ENCODE peak calls at places on chromosomes 11 and 22, in seven cellular contexts. F is T-helper 9 cell, K is HFF-Myc, D is dorsolateral prefrontal cortex, P is SJSA1, H is AML-193, Z is NCI-H1930. Y is an unnamed sample.
A peak's percentile ranks its signal among the peaks of the same experiment; 100 is the strongest.

GRCh38 chr11:68067991-68068390 is 29.2 kb downstream of the TCIRG1 start:
- DNase-seq in Z (no peak), P (peak; percentile 34), F (no peak), D (no peak), K (no peak), H (no peak), Y (no peak)

GRCh38 chr11:127385071-127385470 is 384.5 kb upstream of the KIRREL3 start:
- DNase-seq in H (no peak), D (no peak), F (no peak), P (no peak), Z (no peak), K (no peak), Y (no peak)

GRCh38 chr11:35003658-35004057 is 87.2 kb downstream of the PDHX start:
- DNase-seq in Z (no peak), K (no peak), H (no peak), F (no peak), P (no peak), D (no peak), Y (no peak)

GRCh38 chr11:63488789-63489188 is 2.2 kb downstream of the PLAAT5 start:
- DNase-seq in K (no peak), H (no peak), P (no peak), Z (no peak), D (no peak), F (no peak), Y (no peak)

GRCh38 chr11:112270551-112271180 is 10.0 kb upstream of the PLET1 start:
- DNase-seq in Z (no peak), H (no peak), F (no peak), D (no peak), K (no peak), P (no peak), Y (no peak)

GRCh38 chr11:130141561-130142341 is 17.8 kb upstream of the ST14 start:
- DNase-seq in H (no peak), K (no peak), Z (no peak), D (no peak), P (no peak), F (no peak), Y (no peak)

GRCh38 chr22:23841292-23841691 is 2.5 kb upstream of the DERL3 start:
- DNase-seq in P (no peak), D (no peak), Z (no peak), F (no peak), H (no peak), K (no peak), Y (no peak)

GRCh38 chr22:42613869-42614268 is 814 bp downstream of the POLDIP3 start:
- DNase-seq in D (no peak), K (no peak), Z (no peak), H (peak; percentile 43), P (no peak), F (no peak), Y (no peak)

GRCh38 chr22:44881624-44882023 is 128.2 kb downstream of the PHF21B start:
- DNase-seq in P (no peak), K (no peak), Z (no peak), F (no peak), D (no peak), H (no peak), Y (no peak)

Y was measured in brain pericyte.